ENCODE peak calls at places on chromosomes 16 and 17, in ten cellular contexts. W, O, K, A, R, F, X, G, S and H are unnamed samples.

GRCh38 chr16:49575352-49576172 is 202.0 kb downstream of the C16orf78 start:
- DNase-seq in O (no peak), W (no peak), K (no peak), F (peak), X (no peak), R (no peak), G (no peak), A (peak), S (peak), H (no peak)

GRCh38 chr16:28623172-28623711 is 13.4 kb upstream of the SULT1A1 start:
- DNase-seq in O (peak), G (peak), X (peak), W (peak), A (peak), R (no peak), K (peak), F (peak), S (no peak), H (no peak)

GRCh38 chr17:29165261-29165660 is 14.9 kb downstream of the MYO18A start:
- DNase-seq in K (no peak), F (no peak), R (no peak), W (no peak), S (no peak), O (no peak), X (no peak), G (no peak), A (no peak), H (no peak)

GRCh38 chr17:63116967-63117366 is 150.9 kb downstream of the TANC2 start:
- DNase-seq in W (no peak), A (no peak), K (no peak), O (peak), G (no peak), X (no peak), S (no peak), F (no peak), R (no peak), H (no peak)

GRCh38 chr16:85894266-85894665 is 4.7 kb upstream of the IRF8 start:
- DNase-seq in G (no peak), X (no peak), R (no peak), F (no peak), K (peak), W (no peak), S (no peak), O (no peak), A (no peak), H (no peak)

GRCh38 chr17:21425321-21425720 is 49.2 kb downstream of the KCNJ12 start:
- DNase-seq in G (no peak), W (no peak), O (no peak), R (no peak), F (no peak), S (no peak), K (no peak), A (no peak), X (no peak), H (no peak)

GRCh38 chr16:88825146-88825545 is 13.4 kb upstream of the APRT start:
- DNase-seq in X (no peak), S (no peak), A (no peak), O (no peak), K (no peak), W (no peak), F (no peak), R (no peak), G (no peak), H (no peak)

GRCh38 chr17:31595666-31596381 is 204.3 kb downstream of the RAB11FIP4 start:
- DNase-seq in F (no peak), X (no peak), G (no peak), A (no peak), K (no peak), O (no peak), W (no peak), R (no peak), S (no peak), H (no peak)

GRCh38 chr16:4409081-4409932 is 7.1 kb downstream of the CORO7 start:
- DNase-seq in A (no peak), X (no peak), G (no peak), W (no peak), R (no peak), O (no peak), K (peak), F (no peak), S (no peak), H (no peak)

GRCh38 chr17:82152556-82153294 is 54.7 kb upstream of the FASN start:
- DNase-seq in R (no peak), S (no peak), X (no peak), A (no peak), F (no peak), K (no peak), G (no peak), O (no peak), W (no peak), H (no peak)

GRCh38 chr16:3518983-3519343 is 18.2 kb downstream of the CLUAP1 start:
- DNase-seq in A (no peak), S (no peak), G (no peak), F (no peak), X (no peak), K (no peak), R (no peak), W (no peak), O (no peak), H (no peak)

GRCh38 chr17:54976316-54976715 is 7.8 kb downstream of the STXBP4 start:
- DNase-seq in W (no peak), R (no peak), K (no peak), X (no peak), O (no peak), A (no peak), G (no peak), F (no peak), S (no peak), H (no peak)

GRCh38 chr17:69213059-69213813 is 15.4 kb downstream of the ABCA10 start:
- DNase-seq in K (no peak), S (no peak), G (no peak), F (no peak), W (no peak), A (no peak), O (no peak), R (no peak), X (no peak), H (no peak)

GRCh38 chr16:57753448-57754353 is 18.1 kb downstream of the KATNB1 start:
- DNase-seq in X (no peak), R (no peak), F (no peak), W (no peak), G (no peak), A (no peak), K (no peak), S (no peak), O (no peak), H (no peak)

GRCh38 chr16:84396537-84397008 is 28.2 kb downstream of the ATP2C2 start:
- DNase-seq in G (no peak), S (no peak), W (no peak), K (no peak), X (no peak), F (no peak), R (no peak), A (no peak), O (no peak), H (no peak)

GRCh38 chr17:61009619-61010018 is 332.0 kb downstream of the BCAS3 start:
- DNase-seq in R (no peak), X (no peak), W (no peak), G (no peak), A (no peak), O (no peak), K (no peak), S (no peak), F (no peak), H (no peak)

GRCh38 chr16:13992976-13993375 is 73.0 kb downstream of the ERCC4 start:
- DNase-seq in F (no peak), X (no peak), W (no peak), R (no peak), K (no peak), O (no peak), S (no peak), A (no peak), G (no peak), H (no peak)

GRCh38 chr17:82647593-82648164 is 565 bp downstream of the WDR45B start:
- DNase-seq in W (peak), K (peak), O (no peak), S (no peak), F (no peak), X (no peak), R (peak), A (peak), G (peak), H (no peak)

GRCh38 chr17:42608692-42609181 is 437 bp downstream of the RETREG3 start:
- DNase-seq in S (peak), A (no peak), K (peak), F (peak), O (no peak), X (no peak), G (no peak), R (no peak), W (peak), H (peak)

GRCh38 chr17:73062726-73063125 is 29.8 kb downstream of the SLC39A11 start:
- DNase-seq in O (no peak), A (no peak), W (no peak), S (no peak), G (no peak), F (no peak), K (no peak), X (no peak), R (no peak), H (no peak)

GRCh38 chr16:31332544-31332943 is 22.4 kb upstream of the ITGAX start:
- DNase-seq in F (no peak), X (no peak), W (no peak), G (no peak), A (no peak), K (no peak), S (no peak), O (no peak), R (no peak), H (no peak)

GRCh38 chr16:17743158-17743557 is 272.4 kb upstream of the XYLT1 start:
- DNase-seq in K (no peak), A (no peak), R (no peak), G (no peak), S (no peak), W (no peak), O (no peak), F (no peak), X (no peak), H (no peak)